ENCODE peak calls at places on chromosomes 2 and 18, in ten cellular contexts. One of them, this sample, is unnamed.

GRCh38 chr18:63567276-63567675 is 19.9 kb upstream of the SERPINB13 start:
- DNase-seq in glutamatergic neuron: no peak
- DNase-seq in cardiac muscle cell: no peak
- DNase-seq in neural progenitor cell: no peak
- DNase-seq in CD8-positive, alpha-beta T cell: no peak
- DNase-seq in activated B cell treated with CpG ODN at 0.5 μM for 24 hours: no peak
- DNase-seq in GM12864: no peak
- DNase-seq in osteocyte: no peak
- DNase-seq in cardiac fibroblast: no peak
- DNase-seq in PC-9: no peak
- DNase-seq in this sample: no peak

GRCh38 chr2:2324565-2325101 is 6.4 kb downstream of the MYT1L start:
- DNase-seq in glutamatergic neuron: peak
- DNase-seq in cardiac muscle cell: peak
- DNase-seq in neural progenitor cell: peak
- DNase-seq in CD8-positive, alpha-beta T cell: no peak
- DNase-seq in activated B cell treated with CpG ODN at 0.5 μM for 24 hours: no peak
- DNase-seq in GM12864: no peak
- DNase-seq in osteocyte: no peak
- DNase-seq in cardiac fibroblast: no peak
- DNase-seq in PC-9: no peak
- DNase-seq in this sample: no peak

GRCh38 chr2:203707530-203707929 is 1.1 kb downstream of the CD28 start:
- DNase-seq in glutamatergic neuron: no peak
- DNase-seq in cardiac muscle cell: no peak
- DNase-seq in neural progenitor cell: no peak
- DNase-seq in CD8-positive, alpha-beta T cell: no peak
- DNase-seq in activated B cell treated with CpG ODN at 0.5 μM for 24 hours: no peak
- DNase-seq in GM12864: no peak
- DNase-seq in osteocyte: no peak
- DNase-seq in cardiac fibroblast: no peak
- DNase-seq in PC-9: no peak
- DNase-seq in this sample: no peak

GRCh38 chr2:96495983-96496382 is 9.2 kb downstream of the NEURL3 start:
- DNase-seq in glutamatergic neuron: no peak
- DNase-seq in cardiac muscle cell: no peak
- DNase-seq in neural progenitor cell: no peak
- DNase-seq in CD8-positive, alpha-beta T cell: no peak
- DNase-seq in activated B cell treated with CpG ODN at 0.5 μM for 24 hours: no peak
- DNase-seq in GM12864: no peak
- DNase-seq in osteocyte: no peak
- DNase-seq in cardiac fibroblast: no peak
- DNase-seq in PC-9: no peak
- DNase-seq in this sample: no peak

GRCh38 chr2:174593574-174594203 is 3.9 kb downstream of the WIPF1 start:
- DNase-seq in glutamatergic neuron: no peak
- DNase-seq in cardiac muscle cell: no peak
- DNase-seq in neural progenitor cell: peak
- DNase-seq in CD8-positive, alpha-beta T cell: peak
- DNase-seq in activated B cell treated with CpG ODN at 0.5 μM for 24 hours: no peak
- DNase-seq in GM12864: peak
- DNase-seq in osteocyte: no peak
- DNase-seq in cardiac fibroblast: peak
- DNase-seq in PC-9: no peak
- DNase-seq in this sample: no peak

GRCh38 chr2:8625399-8626283 is 56.2 kb upstream of the ID2 start:
- DNase-seq in glutamatergic neuron: no peak
- DNase-seq in cardiac muscle cell: no peak
- DNase-seq in neural progenitor cell: no peak
- DNase-seq in CD8-positive, alpha-beta T cell: no peak
- DNase-seq in activated B cell treated with CpG ODN at 0.5 μM for 24 hours: no peak
- DNase-seq in GM12864: no peak
- DNase-seq in osteocyte: no peak
- DNase-seq in cardiac fibroblast: no peak
- DNase-seq in PC-9: no peak
- DNase-seq in this sample: no peak

GRCh38 chr2:120470041-120470716 is 124.2 kb downstream of the INHBB start:
- DNase-seq in glutamatergic neuron: peak
- DNase-seq in cardiac muscle cell: no peak
- DNase-seq in neural progenitor cell: no peak
- DNase-seq in CD8-positive, alpha-beta T cell: no peak
- DNase-seq in activated B cell treated with CpG ODN at 0.5 μM for 24 hours: no peak
- DNase-seq in GM12864: no peak
- DNase-seq in osteocyte: no peak
- DNase-seq in cardiac fibroblast: peak
- DNase-seq in PC-9: peak
- DNase-seq in this sample: no peak

GRCh38 chr18:54043484-54044256 is 180.8 kb downstream of the MBD2 start:
- DNase-seq in glutamatergic neuron: no peak
- DNase-seq in cardiac muscle cell: no peak
- DNase-seq in neural progenitor cell: no peak
- DNase-seq in CD8-positive, alpha-beta T cell: no peak
- DNase-seq in activated B cell treated with CpG ODN at 0.5 μM for 24 hours: no peak
- DNase-seq in GM12864: no peak
- DNase-seq in osteocyte: no peak
- DNase-seq in cardiac fibroblast: peak
- DNase-seq in PC-9: no peak
- DNase-seq in this sample: no peak

GRCh38 chr2:9415770-9416169 is 7.6 kb downstream of the ITGB1BP1 start:
- DNase-seq in glutamatergic neuron: no peak
- DNase-seq in cardiac muscle cell: no peak
- DNase-seq in neural progenitor cell: no peak
- DNase-seq in CD8-positive, alpha-beta T cell: no peak
- DNase-seq in activated B cell treated with CpG ODN at 0.5 μM for 24 hours: no peak
- DNase-seq in GM12864: no peak
- DNase-seq in osteocyte: no peak
- DNase-seq in cardiac fibroblast: no peak
- DNase-seq in PC-9: no peak
- DNase-seq in this sample: no peak

GRCh38 chr2:100741880-100742814 is 77.8 kb upstream of the NPAS2 start:
- DNase-seq in glutamatergic neuron: no peak
- DNase-seq in cardiac muscle cell: no peak
- DNase-seq in neural progenitor cell: no peak
- DNase-seq in CD8-positive, alpha-beta T cell: no peak
- DNase-seq in activated B cell treated with CpG ODN at 0.5 μM for 24 hours: no peak
- DNase-seq in GM12864: no peak
- DNase-seq in osteocyte: no peak
- DNase-seq in cardiac fibroblast: peak
- DNase-seq in PC-9: peak
- DNase-seq in this sample: no peak

GRCh38 chr2:235244497-235245215 is 249.2 kb upstream of the AGAP1 start:
- DNase-seq in glutamatergic neuron: no peak
- DNase-seq in cardiac muscle cell: no peak
- DNase-seq in neural progenitor cell: no peak
- DNase-seq in CD8-positive, alpha-beta T cell: no peak
- DNase-seq in activated B cell treated with CpG ODN at 0.5 μM for 24 hours: no peak
- DNase-seq in GM12864: no peak
- DNase-seq in osteocyte: no peak
- DNase-seq in cardiac fibroblast: no peak
- DNase-seq in PC-9: no peak
- DNase-seq in this sample: no peak

GRCh38 chr18:75106746-75107145 is 102.2 kb downstream of the PTGR3 start:
- DNase-seq in glutamatergic neuron: no peak
- DNase-seq in cardiac muscle cell: no peak
- DNase-seq in neural progenitor cell: no peak
- DNase-seq in CD8-positive, alpha-beta T cell: no peak
- DNase-seq in activated B cell treated with CpG ODN at 0.5 μM for 24 hours: no peak
- DNase-seq in GM12864: no peak
- DNase-seq in osteocyte: peak
- DNase-seq in cardiac fibroblast: no peak
- DNase-seq in PC-9: no peak
- DNase-seq in this sample: no peak

GRCh38 chr18:46373787-46374186 is 269.6 kb downstream of the HAUS1 start:
- DNase-seq in glutamatergic neuron: peak
- DNase-seq in cardiac muscle cell: no peak
- DNase-seq in neural progenitor cell: peak
- DNase-seq in CD8-positive, alpha-beta T cell: no peak
- DNase-seq in activated B cell treated with CpG ODN at 0.5 μM for 24 hours: no peak
- DNase-seq in GM12864: no peak
- DNase-seq in osteocyte: no peak
- DNase-seq in cardiac fibroblast: no peak
- DNase-seq in PC-9: no peak
- DNase-seq in this sample: no peak

GRCh38 chr2:200471324-200471848 is 38.5 kb downstream of the KCTD18 start:
- DNase-seq in glutamatergic neuron: peak
- DNase-seq in cardiac muscle cell: peak
- DNase-seq in neural progenitor cell: peak
- DNase-seq in CD8-positive, alpha-beta T cell: peak
- DNase-seq in activated B cell treated with CpG ODN at 0.5 μM for 24 hours: no peak
- DNase-seq in GM12864: peak
- DNase-seq in osteocyte: no peak
- DNase-seq in cardiac fibroblast: peak
- DNase-seq in PC-9: no peak
- DNase-seq in this sample: no peak

GRCh38 chr2:170157025-170157684 is 20.8 kb upstream of the MYO3B start:
- DNase-seq in glutamatergic neuron: no peak
- DNase-seq in cardiac muscle cell: no peak
- DNase-seq in neural progenitor cell: no peak
- DNase-seq in CD8-positive, alpha-beta T cell: no peak
- DNase-seq in activated B cell treated with CpG ODN at 0.5 μM for 24 hours: no peak
- DNase-seq in GM12864: no peak
- DNase-seq in osteocyte: no peak
- DNase-seq in cardiac fibroblast: no peak
- DNase-seq in PC-9: peak
- DNase-seq in this sample: no peak

GRCh38 chr18:75200644-75201272 is 8.2 kb downstream of the PTGR3 start:
- DNase-seq in glutamatergic neuron: no peak
- DNase-seq in cardiac muscle cell: no peak
- DNase-seq in neural progenitor cell: no peak
- DNase-seq in CD8-positive, alpha-beta T cell: no peak
- DNase-seq in activated B cell treated with CpG ODN at 0.5 μM for 24 hours: no peak
- DNase-seq in GM12864: no peak
- DNase-seq in osteocyte: no peak
- DNase-seq in cardiac fibroblast: no peak
- DNase-seq in PC-9: no peak
- DNase-seq in this sample: no peak

GRCh38 chr2:88950010-88950409 is 258.5 kb downstream of the RPIA start:
- DNase-seq in glutamatergic neuron: no peak
- DNase-seq in cardiac muscle cell: peak
- DNase-seq in neural progenitor cell: no peak
- DNase-seq in CD8-positive, alpha-beta T cell: no peak
- DNase-seq in activated B cell treated with CpG ODN at 0.5 μM for 24 hours: no peak
- DNase-seq in GM12864: no peak
- DNase-seq in osteocyte: no peak
- DNase-seq in cardiac fibroblast: peak
- DNase-seq in PC-9: no peak
- DNase-seq in this sample: no peak
- TF ChIP-seq CTCF in glutamatergic neuron: peak
- TF ChIP-seq CTCF in cardiac muscle cell: peak
- TF ChIP-seq CTCF in neural progenitor cell: no peak
- TF ChIP-seq CTCF in CD8-positive, alpha-beta T cell: no peak
- TF ChIP-seq CTCF in activated B cell treated with CpG ODN at 0.5 μM for 24 hours: no peak
- TF ChIP-seq CTCF in GM12864: no peak
- TF ChIP-seq CTCF in osteocyte: no peak
- TF ChIP-seq CTCF in cardiac fibroblast: no peak
- TF ChIP-seq CTCF in PC-9: peak
- TF ChIP-seq CTCF in this sample: peak

DNA sequence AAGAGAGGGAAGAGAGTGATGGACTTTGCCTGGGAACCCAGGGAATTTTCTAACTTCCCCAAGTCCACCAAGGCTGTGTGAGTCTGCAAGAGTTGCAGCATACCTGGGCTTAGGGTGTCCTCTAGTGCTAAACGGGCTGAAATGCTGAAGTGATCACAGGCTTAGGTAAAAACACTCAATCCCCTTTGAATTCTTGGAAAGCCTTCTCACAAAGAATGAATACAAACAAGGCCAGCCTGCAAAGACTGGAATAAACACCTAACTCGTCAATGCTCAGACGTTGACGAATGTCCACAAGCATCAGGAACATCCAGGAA is 30.0 kb upstream of the BMP10 start:
- DNase-seq in glutamatergic neuron: no peak
- DNase-seq in cardiac muscle cell: no peak
- DNase-seq in neural progenitor cell: peak
- DNase-seq in CD8-positive, alpha-beta T cell: no peak
- DNase-seq in activated B cell treated with CpG ODN at 0.5 μM for 24 hours: no peak
- DNase-seq in GM12864: no peak
- DNase-seq in osteocyte: no peak
- DNase-seq in cardiac fibroblast: peak
- DNase-seq in PC-9: no peak
- DNase-seq in this sample: no peak
- TF ChIP-seq CTCF in glutamatergic neuron: no peak
- TF ChIP-seq CTCF in cardiac muscle cell: peak
- TF ChIP-seq CTCF in neural progenitor cell: peak
- TF ChIP-seq CTCF in CD8-positive, alpha-beta T cell: no peak
- TF ChIP-seq CTCF in activated B cell treated with CpG ODN at 0.5 μM for 24 hours: no peak
- TF ChIP-seq CTCF in GM12864: peak
- TF ChIP-seq CTCF in osteocyte: no peak
- TF ChIP-seq CTCF in cardiac fibroblast: peak
- TF ChIP-seq CTCF in PC-9: peak
- TF ChIP-seq CTCF in this sample: peak

DNA sequence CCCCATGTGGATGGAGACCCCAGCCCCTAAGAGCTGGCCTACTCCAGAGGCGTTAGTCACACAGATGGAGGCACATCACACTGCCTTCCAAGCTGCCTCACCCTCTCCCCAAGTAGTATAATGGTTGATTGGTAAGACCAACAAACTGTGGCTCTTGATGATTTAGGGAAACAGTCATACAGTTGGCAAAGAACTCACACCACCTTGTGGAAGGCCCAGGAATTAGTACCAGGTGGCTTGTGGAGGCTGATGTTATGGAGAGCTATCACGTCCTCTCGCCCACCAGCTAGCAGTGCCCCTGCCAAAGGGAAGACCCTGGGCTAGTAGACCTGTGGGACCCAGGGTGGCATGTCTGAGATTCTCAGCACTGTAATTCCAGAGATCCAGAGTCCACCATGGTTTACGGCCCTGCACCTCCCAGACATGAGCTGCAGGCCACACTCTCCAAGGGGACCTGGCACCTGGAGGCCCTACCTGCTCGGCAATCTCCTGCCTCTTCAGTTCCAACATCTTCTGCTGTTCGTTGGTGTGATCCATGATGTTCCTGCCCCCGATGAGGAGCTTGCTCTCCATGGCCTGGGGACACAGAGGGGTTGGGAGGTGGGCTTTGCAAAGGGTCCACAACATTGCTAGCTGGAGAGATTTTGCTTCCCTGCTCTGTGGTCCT is 26.3 kb downstream of the KIF3C start:
- DNase-seq in glutamatergic neuron: no peak
- DNase-seq in cardiac muscle cell: no peak
- DNase-seq in neural progenitor cell: no peak
- DNase-seq in CD8-positive, alpha-beta T cell: no peak
- DNase-seq in activated B cell treated with CpG ODN at 0.5 μM for 24 hours: no peak
- DNase-seq in GM12864: no peak
- DNase-seq in osteocyte: no peak
- DNase-seq in cardiac fibroblast: no peak
- DNase-seq in PC-9: no peak
- DNase-seq in this sample: no peak
- TF ChIP-seq CTCF in glutamatergic neuron: no peak
- TF ChIP-seq CTCF in cardiac muscle cell: peak
- TF ChIP-seq CTCF in neural progenitor cell: peak
- TF ChIP-seq CTCF in CD8-positive, alpha-beta T cell: no peak
- TF ChIP-seq CTCF in activated B cell treated with CpG ODN at 0.5 μM for 24 hours: no peak
- TF ChIP-seq CTCF in GM12864: peak
- TF ChIP-seq CTCF in osteocyte: no peak
- TF ChIP-seq CTCF in cardiac fibroblast: no peak
- TF ChIP-seq CTCF in PC-9: no peak
- TF ChIP-seq CTCF in this sample: no peak

DNA sequence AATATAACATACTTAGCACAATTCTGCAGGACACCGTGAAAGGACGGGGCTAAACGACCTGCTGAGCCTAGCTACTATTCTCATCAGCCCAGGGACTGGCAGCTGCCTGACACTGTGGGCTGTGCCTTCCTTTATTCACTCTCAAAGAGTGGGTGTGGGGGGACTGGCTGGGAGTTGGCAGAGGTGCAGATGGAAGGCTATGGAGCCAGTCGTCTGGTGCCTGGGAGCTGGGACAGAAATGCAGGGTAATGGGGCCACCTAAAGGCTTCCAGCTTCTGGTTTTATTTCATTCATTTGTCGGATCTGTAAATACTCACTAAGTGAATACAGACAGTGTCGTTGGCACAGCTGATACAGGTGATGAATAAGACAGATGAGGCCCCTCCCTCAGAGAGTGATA is 56.0 kb upstream of the NFU1 start:
- DNase-seq in glutamatergic neuron: peak
- DNase-seq in cardiac muscle cell: no peak
- DNase-seq in neural progenitor cell: peak
- DNase-seq in CD8-positive, alpha-beta T cell: no peak
- DNase-seq in activated B cell treated with CpG ODN at 0.5 μM for 24 hours: no peak
- DNase-seq in GM12864: no peak
- DNase-seq in osteocyte: no peak
- DNase-seq in cardiac fibroblast: no peak
- DNase-seq in PC-9: no peak
- DNase-seq in this sample: no peak
- TF ChIP-seq CTCF in glutamatergic neuron: no peak
- TF ChIP-seq CTCF in cardiac muscle cell: no peak
- TF ChIP-seq CTCF in neural progenitor cell: no peak
- TF ChIP-seq CTCF in CD8-positive, alpha-beta T cell: no peak
- TF ChIP-seq CTCF in activated B cell treated with CpG ODN at 0.5 μM for 24 hours: no peak
- TF ChIP-seq CTCF in GM12864: no peak
- TF ChIP-seq CTCF in osteocyte: no peak
- TF ChIP-seq CTCF in cardiac fibroblast: no peak
- TF ChIP-seq CTCF in PC-9: no peak
- TF ChIP-seq CTCF in this sample: no peak

This sample was measured in progenitor cell of endocrine pancreas.